ENCODE peak calls at places on chromosomes 7 and 10, in five cellular contexts. One of them, this sample, is unnamed.

GRCh38 chr7:1284743-1285458 is 52.2 kb downstream of the UNCX start:
- DNase-seq in IMR-90: no peak
- DNase-seq in A549: no peak
- DNase-seq in K562: no peak
- DNase-seq in GM12878: no peak
- DNase-seq in this sample: no peak

GRCh38 chr7:101563933-101564777 is 64.9 kb downstream of the MYL10 start:
- DNase-seq in IMR-90: no peak
- DNase-seq in A549: no peak
- DNase-seq in K562: peak; percentile 16
- DNase-seq in GM12878: no peak
- DNase-seq in this sample: no peak

GRCh38 chr10:119425102-119425880 is 117.2 kb downstream of the RGS10 start:
- DNase-seq in IMR-90: no peak
- DNase-seq in A549: no peak
- DNase-seq in K562: no peak
- DNase-seq in GM12878: no peak
- DNase-seq in this sample: no peak

GRCh38 chr7:28144266-28144665 is 36.3 kb downstream of the JAZF1 start:
- DNase-seq in IMR-90: no peak
- DNase-seq in A549: no peak
- DNase-seq in K562: no peak
- DNase-seq in GM12878: no peak
- DNase-seq in this sample: no peak

GRCh38 chr10:100009283-100009792 is 409 bp downstream of the DNMBP start:
- DNase-seq in IMR-90: no peak
- DNase-seq in A549: peak; percentile 42
- DNase-seq in K562: peak; percentile 11
- DNase-seq in GM12878: no peak
- DNase-seq in this sample: peak; percentile 18

GRCh38 chr7:100891555-100891954 is 2.0 kb upstream of the UFSP1 start:
- DNase-seq in IMR-90: peak; percentile 34
- DNase-seq in A549: peak; percentile 48
- DNase-seq in K562: no peak
- DNase-seq in GM12878: no peak
- DNase-seq in this sample: no peak

GRCh38 chr7:71334541-71334940 is 202.6 kb downstream of the GALNT17 start:
- DNase-seq in IMR-90: no peak
- DNase-seq in A549: no peak
- DNase-seq in K562: no peak
- DNase-seq in GM12878: no peak
- DNase-seq in this sample: no peak

GRCh38 chr10:84095821-84096497 is 43.4 kb upstream of the GHITM start:
- DNase-seq in IMR-90: no peak
- DNase-seq in A549: no peak
- DNase-seq in K562: no peak
- DNase-seq in GM12878: no peak
- DNase-seq in this sample: no peak

GRCh38 chr7:108235451-108236061 is 105.4 kb upstream of the LAMB4 start:
- DNase-seq in IMR-90: peak; percentile 43
- DNase-seq in A549: peak; percentile 70
- DNase-seq in K562: peak; percentile 77
- DNase-seq in GM12878: no peak
- DNase-seq in this sample: no peak

GRCh38 chr7:155066417-155066950 is 3.6 kb upstream of the HTR5A start:
- DNase-seq in IMR-90: peak; percentile 79
- DNase-seq in A549: no peak
- DNase-seq in K562: no peak
- DNase-seq in GM12878: no peak
- DNase-seq in this sample: no peak

GRCh38 chr10:47425813-47426419 is 41.8 kb upstream of the ZNF488 start:
- DNase-seq in IMR-90: no peak
- DNase-seq in A549: no peak
- DNase-seq in K562: no peak
- DNase-seq in GM12878: no peak
- DNase-seq in this sample: no peak

GRCh38 chr10:110392860-110393732 is 88.4 kb upstream of the SMNDC1 start:
- DNase-seq in IMR-90: peak; percentile 71
- DNase-seq in A549: no peak
- DNase-seq in K562: no peak
- DNase-seq in GM12878: no peak
- DNase-seq in this sample: no peak
- TF ChIP-seq SMC3 in IMR-90: no peak
- TF ChIP-seq SMC3 in A549: no peak
- TF ChIP-seq SMC3 in K562: no peak
- TF ChIP-seq SMC3 in GM12878: no peak
- TF ChIP-seq SMC3 in this sample: no peak

GRCh38 chr10:5661043-5661442 is 5.4 kb downstream of the ASB13 start:
- DNase-seq in IMR-90: no peak
- DNase-seq in A549: no peak
- DNase-seq in K562: no peak
- DNase-seq in GM12878: no peak
- DNase-seq in this sample: no peak

GRCh38 chr10:5662708-5663579 is 3.5 kb downstream of the ASB13 start:
- DNase-seq in IMR-90: no peak
- DNase-seq in A549: no peak
- DNase-seq in K562: no peak
- DNase-seq in GM12878: no peak
- DNase-seq in this sample: no peak

GRCh38 chr10:5658871-5659618 is 7.3 kb downstream of the ASB13 start:
- DNase-seq in IMR-90: no peak
- DNase-seq in A549: no peak
- DNase-seq in K562: no peak
- DNase-seq in GM12878: no peak
- DNase-seq in this sample: peak; percentile 91

GRCh38 chr10:5656737-5657579 is 9.4 kb downstream of the ASB13 start:
- DNase-seq in IMR-90: no peak
- DNase-seq in A549: no peak
- DNase-seq in K562: no peak
- DNase-seq in GM12878: no peak
- DNase-seq in this sample: no peak

GRCh38 chr10:5659702-5660528 is 6.5 kb downstream of the ASB13 start:
- DNase-seq in IMR-90: peak; percentile 79
- DNase-seq in A549: peak; percentile 55
- DNase-seq in K562: peak; percentile 42
- DNase-seq in GM12878: no peak
- DNase-seq in this sample: peak; percentile 96
- TF ChIP-seq SMC3 in IMR-90: no peak
- TF ChIP-seq SMC3 in A549: no peak
- TF ChIP-seq SMC3 in K562: no peak
- TF ChIP-seq SMC3 in GM12878: no peak
- TF ChIP-seq SMC3 in this sample: peak; percentile 30

DNA sequence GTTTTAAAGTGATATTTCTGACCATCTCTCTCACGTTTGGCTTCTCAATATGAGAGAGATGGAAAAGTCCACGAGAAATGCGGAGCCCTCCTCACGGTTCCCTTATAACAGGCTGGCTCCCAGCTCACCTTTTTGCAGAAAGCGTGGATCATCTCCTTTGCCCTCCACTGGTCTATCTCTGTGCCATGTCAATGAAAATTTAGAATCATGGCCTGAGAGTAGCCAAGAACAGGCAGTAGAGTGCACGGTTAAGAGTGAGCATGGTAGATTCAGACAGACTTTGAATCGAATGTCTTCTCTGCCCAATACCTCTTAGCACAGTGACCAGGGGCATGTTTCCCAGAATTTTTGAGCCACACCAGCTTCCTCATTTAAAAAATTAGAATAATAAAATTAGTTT is 1.1 kb downstream of the GIMAP7 start:
- DNase-seq in IMR-90: no peak
- DNase-seq in A549: no peak
- DNase-seq in K562: no peak
- DNase-seq in GM12878: no peak
- DNase-seq in this sample: no peak
- TF ChIP-seq SMC3 in IMR-90: no peak
- TF ChIP-seq SMC3 in A549: no peak
- TF ChIP-seq SMC3 in K562: no peak
- TF ChIP-seq SMC3 in GM12878: no peak
- TF ChIP-seq SMC3 in this sample: no peak

GRCh38 chr10:43973801-43974200 is 325.1 kb upstream of the ZNF32 start:
- DNase-seq in IMR-90: no peak
- DNase-seq in A549: no peak
- DNase-seq in K562: no peak
- DNase-seq in GM12878: no peak
- DNase-seq in this sample: no peak
- TF ChIP-seq SMC3 in IMR-90: no peak
- TF ChIP-seq SMC3 in A549: no peak
- TF ChIP-seq SMC3 in K562: no peak
- TF ChIP-seq SMC3 in GM12878: no peak
- TF ChIP-seq SMC3 in this sample: no peak

This sample was measured in HepG2.